ENCODE peak calls at places on chromosome 20, in six cellular contexts. V is GM23338, R is body of pancreas, S is foreskin keratinocyte, O is A549, H is mammary epithelial cell. G is an unnamed sample. For H3K4me1, the result is how much of the 10 kb centered on the place peaks cover.

GRCh38 chr20:10728873-10729670 is 55.3 kb upstream of the JAG1 start:
- DNase-seq in V (no peak), R (no peak), S (no peak), O (no peak), H (no peak), G (no peak)

GRCh38 chr20:43304598-43304997 is 114.9 kb upstream of the PTPRT start:
- DNase-seq in V (no peak), R (no peak), S (no peak), O (no peak), H (no peak), G (no peak)

GRCh38 chr20:37396520-37397075 is 50.7 kb downstream of the SRC start:
- DNase-seq in V (peak), R (no peak), S (no peak), O (no peak), H (no peak), G (no peak)

GRCh38 chr20:57656252-57656820 is 36.1 kb upstream of the ZBP1 start:
- DNase-seq in V (no peak), R (peak), S (no peak), O (no peak), H (no peak), G (no peak)

GRCh38 chr20:59814835-59815340 is 118.5 kb downstream of the SYCP2 start:
- DNase-seq in V (no peak), R (no peak), S (no peak), O (no peak), H (no peak), G (peak)

GRCh38 chr20:39524371-39524911 is 562.3 kb downstream of the DHX35 start:
- DNase-seq in V (no peak), R (no peak), S (peak), O (no peak), H (peak), G (no peak)

GRCh38 chr20:54025166-54025835 is 45.1 kb downstream of the BCAS1 start:
- DNase-seq in V (peak), R (no peak), S (no peak), O (no peak), H (no peak), G (no peak)

GRCh38 chr20:54643761-54644160 is 168.4 kb downstream of the DOK5 start:
- DNase-seq in V (no peak), R (no peak), S (peak), O (no peak), H (peak), G (peak)

GRCh38 chr20:13492001-13492480 is 146.7 kb downstream of the TASP1 start:
- DNase-seq in V (peak), R (no peak), S (peak), O (peak), H (peak), G (peak)

DNA sequence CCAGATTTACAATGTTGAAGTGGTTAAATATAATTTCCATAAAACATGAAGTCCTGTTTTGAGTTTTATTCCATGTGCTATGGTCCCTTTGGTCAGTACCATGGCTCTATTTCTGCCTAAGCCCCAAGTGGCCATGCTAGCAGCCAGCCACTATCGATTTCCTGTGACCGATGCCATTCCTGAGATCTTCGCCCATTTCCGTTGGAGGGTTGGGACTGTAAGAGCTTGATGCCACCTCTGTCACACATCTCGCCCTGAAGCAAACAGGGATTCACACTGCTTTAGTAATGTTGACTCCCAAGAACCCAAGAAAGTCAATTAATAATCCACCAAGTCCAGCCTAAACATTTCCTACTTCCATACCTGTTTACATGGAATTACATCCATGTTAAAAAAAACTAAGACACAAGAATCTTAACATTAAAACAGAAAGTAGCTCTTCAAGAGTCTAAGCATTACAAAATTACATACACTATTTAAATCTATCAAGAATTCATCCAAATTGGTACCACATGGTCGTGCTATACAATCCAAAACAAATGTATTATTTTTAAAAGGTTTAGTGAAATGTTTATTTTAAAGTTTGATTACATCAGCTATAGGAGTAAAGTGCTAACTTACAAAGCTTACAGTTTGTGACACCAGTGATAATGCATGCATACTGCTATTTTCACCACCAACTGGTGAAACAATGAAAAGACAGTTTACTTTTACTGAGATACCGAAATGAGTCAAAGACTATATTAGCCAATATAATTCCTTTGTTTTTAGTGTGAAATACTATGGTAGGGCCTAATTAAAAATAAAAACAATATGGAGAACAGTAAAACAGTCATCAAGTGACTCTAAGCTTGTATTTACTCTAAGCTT is 2.5 kb downstream of the RBM39 start:
- DNase-seq in V (peak), R (no peak), S (no peak), O (peak), H (peak), G (no peak)
- TF ChIP-seq CTCF in V (no peak), R (peak), S (peak), O (no peak), H (peak), G (no peak)

DNA sequence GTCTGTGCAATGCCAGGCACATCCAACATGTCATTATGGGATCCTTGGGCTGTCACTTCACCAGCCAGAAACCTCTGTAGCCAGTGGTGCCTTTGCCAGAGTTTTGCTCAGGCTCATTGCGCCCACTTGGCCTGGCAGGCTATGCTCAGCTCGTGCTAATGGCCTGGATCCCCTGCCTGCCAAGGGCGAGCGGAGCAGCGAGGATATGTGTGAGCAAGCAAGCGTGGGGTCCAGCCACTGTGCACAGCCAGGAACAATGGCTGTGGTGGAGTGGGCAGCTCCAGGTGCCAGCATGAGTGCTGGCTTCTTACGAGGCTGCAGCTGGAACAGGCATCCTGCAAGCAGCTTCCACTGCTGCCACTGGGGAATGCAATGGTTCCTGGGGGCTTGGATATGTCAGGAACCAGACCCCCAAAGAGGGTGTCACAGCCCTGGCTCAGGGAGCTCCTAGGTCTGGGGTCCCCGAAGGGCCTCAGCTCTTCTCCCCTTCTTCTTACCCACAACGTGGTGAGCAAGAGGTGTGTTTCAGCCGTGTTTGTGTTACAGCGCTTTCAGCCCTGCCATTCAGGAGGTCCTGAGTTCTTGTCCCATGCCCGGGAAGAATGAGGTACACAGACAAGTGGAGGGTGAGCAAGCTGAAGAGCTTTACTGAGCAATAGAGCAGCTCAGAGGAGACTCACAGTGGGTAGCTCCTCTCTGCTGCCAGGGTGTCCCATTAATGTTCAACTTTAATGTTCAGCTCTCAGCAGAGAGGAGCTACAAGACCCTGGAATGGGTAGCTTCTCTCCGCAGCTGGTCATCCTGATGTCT is 22.3 kb upstream of the TOP1 start:
- DNase-seq in V (peak), R (no peak), S (no peak), O (no peak), H (no peak), G (no peak)
- H3K4me1 ChIP-seq in V (under half), R (under half), S (under half), O (half or more), H (under half), G (under half)

GRCh38 chr20:48957521-48957920 is 36.0 kb downstream of the ARFGEF2 start:
- DNase-seq in V (no peak), R (no peak), S (no peak), O (no peak), H (no peak), G (no peak)
- TF ChIP-seq CTCF in V (no peak), R (no peak), S (no peak), O (no peak), H (no peak), G (no peak)

GRCh38 chr20:50111120-50111828 is 1.7 kb downstream of the UBE2V1 start:
- DNase-seq in V (no peak), R (no peak), S (no peak), O (no peak), H (peak), G (no peak)

GRCh38 chr20:50113420-50114224 is 672 bp upstream of the UBE2V1 start:
- DNase-seq in V (no peak), R (no peak), S (no peak), O (no peak), H (no peak), G (no peak)

GRCh38 chr20:50111829-50112495 is 988 bp downstream of the UBE2V1 start:
- DNase-seq in V (no peak), R (no peak), S (no peak), O (no peak), H (no peak), G (no peak)

GRCh38 chr20:50115041-50115512 is 2.1 kb upstream of the UBE2V1 start:
- DNase-seq in V (no peak), R (no peak), S (no peak), O (no peak), H (no peak), G (no peak)

GRCh38 chr20:50112512-50113419 is at the start of gene UBE2V1:
- DNase-seq in V (peak), R (peak), S (no peak), O (peak), H (peak), G (peak)
- H3K4me1 ChIP-seq in V (under half), R (half or more), S (under half), O (half or more), H (half or more), G (under half)

DNA sequence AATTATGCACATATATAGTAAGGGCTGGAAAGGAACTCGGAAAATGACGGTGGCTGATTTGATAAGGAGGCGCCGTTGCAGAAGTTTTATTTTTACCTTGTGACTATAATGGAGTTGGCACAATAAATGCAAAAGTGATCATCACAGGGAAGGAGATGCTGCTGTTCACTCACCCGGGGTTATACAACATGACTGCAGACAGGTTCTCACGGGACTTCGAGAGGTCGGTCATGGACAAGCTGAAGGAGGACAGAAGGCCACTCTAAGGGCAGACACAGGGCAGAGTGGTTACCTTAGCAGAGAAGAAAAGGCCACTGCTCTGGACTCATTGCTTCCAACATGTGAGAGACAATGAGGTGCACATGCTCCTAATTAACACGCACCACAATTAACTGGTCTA is 168.6 kb downstream of the KIF16B start:
- DNase-seq in V (no peak), R (no peak), S (no peak), O (no peak), H (no peak), G (no peak)
- TF ChIP-seq CTCF in V (no peak), R (no peak), S (no peak), O (no peak), H (no peak), G (no peak)

GRCh38 chr20:32479697-32480140 is 105.4 kb downstream of the NOL4L start:
- DNase-seq in V (no peak), R (peak), S (no peak), O (no peak), H (no peak), G (no peak)
- H3K4me1 ChIP-seq in V (half or more), R (half or more), S (under half), O (under half), H (under half), G (under half)

GRCh38 chr20:63223121-63223825 is 7.3 kb upstream of the YTHDF1 start:
- DNase-seq in V (peak), R (peak), S (no peak), O (peak), H (no peak), G (no peak)

GRCh38 chr20:63223826-63224207 is 7.9 kb upstream of the YTHDF1 start:
- DNase-seq in V (no peak), R (no peak), S (no peak), O (no peak), H (no peak), G (no peak)

GRCh38 chr20:63226020-63226943 is 9.4 kb upstream of the BIRC7 start:
- DNase-seq in V (no peak), R (no peak), S (no peak), O (peak), H (no peak), G (no peak)

GRCh38 chr20:63225082-63225454 is 9.1 kb upstream of the YTHDF1 start:
- DNase-seq in V (no peak), R (no peak), S (no peak), O (no peak), H (no peak), G (no peak)

GRCh38 chr20:63224272-63225081 is 8.5 kb upstream of the YTHDF1 start:
- DNase-seq in V (no peak), R (peak), S (no peak), O (peak), H (peak), G (no peak)
- TF ChIP-seq CTCF in V (peak), R (peak), S (peak), O (peak), H (peak), G (no peak)